ENCODE peak calls at places on chromosome 7, in six cellular contexts. One of them, this sample, is unnamed.

GRCh38 chr7:27175626-27176342 is 1.7 kb upstream of the HOXA10 start:
- DNase-seq in fibroblast of lung: no peak
- DNase-seq in DND-41: no peak
- DNase-seq in A549: no peak
- DNase-seq in PC-3: no peak
- DNase-seq in IMR-90: no peak
- DNase-seq in this sample: no peak

GRCh38 chr7:28700790-28701203 is 257.3 kb downstream of the TRIL start:
- DNase-seq in DND-41: no peak
- DNase-seq in PC-3: no peak
- DNase-seq in IMR-90: peak
- DNase-seq in A549: no peak
- DNase-seq in fibroblast of lung: no peak
- DNase-seq in this sample: no peak

GRCh38 chr7:36232971-36233550 is 80.0 kb downstream of the EEPD1 start:
- DNase-seq in PC-3: peak
- DNase-seq in A549: no peak
- DNase-seq in IMR-90: peak
- DNase-seq in fibroblast of lung: no peak
- DNase-seq in DND-41: no peak
- DNase-seq in this sample: no peak

GRCh38 chr7:151238924-151239836 is 6.9 kb downstream of the CHPF2 start:
- DNase-seq in PC-3: no peak
- DNase-seq in IMR-90: no peak
- DNase-seq in fibroblast of lung: no peak
- DNase-seq in A549: no peak
- DNase-seq in DND-41: no peak
- DNase-seq in this sample: peak

GRCh38 chr7:82444220-82445049 is 858 bp upstream of the CACNA2D1 start:
- DNase-seq in PC-3: peak
- DNase-seq in fibroblast of lung: no peak
- DNase-seq in DND-41: no peak
- DNase-seq in A549: peak
- DNase-seq in IMR-90: no peak
- DNase-seq in this sample: no peak

GRCh38 chr7:53094827-53095226 is 59.4 kb downstream of the POM121L12 start:
- DNase-seq in IMR-90: no peak
- DNase-seq in A549: no peak
- DNase-seq in PC-3: no peak
- DNase-seq in fibroblast of lung: no peak
- DNase-seq in DND-41: no peak
- DNase-seq in this sample: no peak

GRCh38 chr7:99030145-99030856 is 113.6 kb downstream of the SMURF1 start:
- DNase-seq in fibroblast of lung: no peak
- DNase-seq in PC-3: peak
- DNase-seq in A549: no peak
- DNase-seq in IMR-90: no peak
- DNase-seq in DND-41: no peak
- DNase-seq in this sample: no peak

GRCh38 chr7:64888561-64888900 is 14.5 kb upstream of the ZNF273 start:
- DNase-seq in DND-41: no peak
- DNase-seq in fibroblast of lung: peak
- DNase-seq in PC-3: no peak
- DNase-seq in A549: no peak
- DNase-seq in IMR-90: no peak
- DNase-seq in this sample: no peak

GRCh38 chr7:77651544-77652162 is 44.6 kb upstream of the RSBN1L start:
- DNase-seq in A549: peak
- DNase-seq in IMR-90: peak
- DNase-seq in DND-41: peak
- DNase-seq in fibroblast of lung: peak
- DNase-seq in PC-3: peak
- DNase-seq in this sample: peak

GRCh38 chr7:97971990-97972943 is 17.7 kb downstream of the OCM2 start:
- DNase-seq in IMR-90: peak
- DNase-seq in A549: peak
- DNase-seq in DND-41: peak
- DNase-seq in PC-3: peak
- DNase-seq in fibroblast of lung: peak
- DNase-seq in this sample: peak

GRCh38 chr7:28383949-28384348 is 28.4 kb upstream of the CREB5 start:
- DNase-seq in PC-3: no peak
- DNase-seq in DND-41: no peak
- DNase-seq in IMR-90: no peak
- DNase-seq in fibroblast of lung: no peak
- DNase-seq in A549: no peak
- DNase-seq in this sample: no peak

GRCh38 chr7:46245587-46246111 is 324.6 kb upstream of the IGFBP3 start:
- DNase-seq in fibroblast of lung: no peak
- DNase-seq in DND-41: no peak
- DNase-seq in IMR-90: no peak
- DNase-seq in PC-3: no peak
- DNase-seq in A549: no peak
- DNase-seq in this sample: no peak

GRCh38 chr7:120950026-120950538 is 495 bp upstream of the ING3 start:
- DNase-seq in PC-3: no peak
- DNase-seq in DND-41: no peak
- DNase-seq in IMR-90: no peak
- DNase-seq in fibroblast of lung: no peak
- DNase-seq in A549: no peak
- DNase-seq in this sample: peak
- TF ChIP-seq CTCF in PC-3: no peak
- TF ChIP-seq CTCF in DND-41: no peak
- TF ChIP-seq CTCF in IMR-90: no peak
- TF ChIP-seq CTCF in fibroblast of lung: no peak
- TF ChIP-seq CTCF in A549: no peak
- TF ChIP-seq CTCF in this sample: no peak

GRCh38 chr7:85719981-85720963 is 533.4 kb upstream of the SEMA3D start:
- DNase-seq in fibroblast of lung: peak
- DNase-seq in A549: peak
- DNase-seq in IMR-90: peak
- DNase-seq in PC-3: peak
- DNase-seq in DND-41: no peak
- DNase-seq in this sample: no peak
- H3K4me2 ChIP-seq in fibroblast of lung: no peak
- H3K4me2 ChIP-seq in A549: peak
- H3K4me2 ChIP-seq in IMR-90: no peak
- H3K4me2 ChIP-seq in PC-3: peak
- H3K4me2 ChIP-seq in DND-41: no peak
- H3K4me2 ChIP-seq in this sample: no peak

DNA sequence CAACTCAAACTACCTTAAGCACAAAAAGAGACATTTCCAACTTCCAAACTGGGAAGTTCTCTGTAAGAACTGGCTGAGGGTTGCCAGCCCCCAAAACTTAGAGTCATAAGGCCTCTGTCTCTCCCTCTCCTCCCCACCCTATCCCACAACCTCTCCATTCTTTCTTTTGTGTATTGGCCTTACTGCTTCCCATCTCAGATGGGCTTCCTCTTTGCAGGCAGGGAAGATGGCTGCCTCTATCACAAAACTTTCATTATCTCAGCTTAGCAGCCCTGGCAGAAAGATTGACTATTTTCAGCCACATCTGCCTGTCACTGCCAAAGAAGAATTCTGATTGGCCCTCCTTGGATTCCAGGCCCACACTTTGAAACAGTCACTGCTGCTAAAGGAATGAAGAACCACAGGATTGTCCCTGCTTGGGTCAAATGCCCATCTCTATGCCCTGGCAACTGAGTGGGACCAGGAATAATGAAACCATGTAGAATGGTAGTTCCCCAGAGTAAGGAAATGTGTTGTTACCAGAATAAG is 58.0 kb upstream of the PRKAR2B start:
- DNase-seq in PC-3: no peak
- DNase-seq in DND-41: no peak
- DNase-seq in fibroblast of lung: no peak
- DNase-seq in IMR-90: no peak
- DNase-seq in A549: no peak
- DNase-seq in this sample: no peak
- TF ChIP-seq CTCF in PC-3: no peak
- TF ChIP-seq CTCF in DND-41: no peak
- TF ChIP-seq CTCF in fibroblast of lung: no peak
- TF ChIP-seq CTCF in IMR-90: no peak
- TF ChIP-seq CTCF in A549: no peak
- TF ChIP-seq CTCF in this sample: no peak

GRCh38 chr7:22932896-22933295 is 81.0 kb downstream of the HYCC1 start:
- DNase-seq in A549: no peak
- DNase-seq in fibroblast of lung: no peak
- DNase-seq in PC-3: no peak
- DNase-seq in IMR-90: no peak
- DNase-seq in DND-41: no peak
- DNase-seq in this sample: no peak

GRCh38 chr7:22934023-22934422 is 79.9 kb downstream of the HYCC1 start:
- DNase-seq in PC-3: no peak
- DNase-seq in fibroblast of lung: peak
- DNase-seq in DND-41: no peak
- DNase-seq in A549: no peak
- DNase-seq in IMR-90: no peak
- DNase-seq in this sample: no peak

GRCh38 chr7:22936246-22936645 is 77.7 kb downstream of the HYCC1 start:
- DNase-seq in PC-3: no peak
- DNase-seq in DND-41: no peak
- DNase-seq in A549: no peak
- DNase-seq in IMR-90: no peak
- DNase-seq in fibroblast of lung: no peak
- DNase-seq in this sample: no peak

GRCh38 chr7:22934473-22935065 is 79.4 kb downstream of the HYCC1 start:
- DNase-seq in IMR-90: peak
- DNase-seq in fibroblast of lung: peak
- DNase-seq in DND-41: no peak
- DNase-seq in PC-3: no peak
- DNase-seq in A549: no peak
- DNase-seq in this sample: no peak

DNA sequence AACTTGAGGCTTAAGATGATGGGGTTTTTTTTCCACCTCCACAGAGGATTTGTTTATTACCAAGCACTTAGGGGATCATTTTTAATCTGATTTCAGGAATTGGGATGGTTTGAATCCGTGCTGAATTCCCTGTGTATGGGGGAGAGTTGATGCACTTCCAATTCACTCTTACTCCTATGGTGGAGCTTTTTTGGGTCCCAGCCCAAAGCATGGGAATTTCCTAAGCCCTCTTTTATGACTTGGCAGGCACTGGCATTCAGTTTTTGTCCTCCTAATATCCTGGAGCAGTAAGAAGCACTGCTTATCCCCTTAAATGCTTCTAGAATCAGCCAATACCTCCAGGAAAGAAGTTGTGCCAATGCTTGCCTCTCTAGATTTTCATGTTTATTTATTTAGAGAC is 78.7 kb downstream of the HYCC1 start:
- DNase-seq in PC-3: no peak
- DNase-seq in IMR-90: peak
- DNase-seq in A549: no peak
- DNase-seq in fibroblast of lung: no peak
- DNase-seq in DND-41: no peak
- DNase-seq in this sample: no peak
- H3K4me2 ChIP-seq in PC-3: no peak
- H3K4me2 ChIP-seq in IMR-90: no peak
- H3K4me2 ChIP-seq in A549: no peak
- H3K4me2 ChIP-seq in fibroblast of lung: no peak
- H3K4me2 ChIP-seq in DND-41: no peak
- H3K4me2 ChIP-seq in this sample: no peak

DNA sequence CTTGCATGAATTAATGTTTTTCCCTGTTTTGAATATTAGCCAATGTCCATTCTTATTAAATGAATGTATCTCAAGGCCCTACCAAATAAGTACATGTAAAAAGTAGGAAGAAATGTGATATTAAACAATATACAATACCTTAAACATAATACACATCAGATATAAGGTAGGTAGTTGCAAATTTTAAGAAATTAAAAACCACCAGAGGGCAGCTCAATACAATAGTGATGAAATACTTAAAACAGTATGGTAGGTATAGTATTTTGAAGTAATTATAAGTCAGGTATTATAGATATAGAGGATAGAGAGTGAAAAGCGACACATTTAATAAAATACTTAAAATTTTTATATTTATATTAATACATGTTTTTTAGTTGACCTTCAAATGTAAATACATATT is 43.6 kb upstream of the CDK14 start:
- DNase-seq in PC-3: peak
- DNase-seq in A549: no peak
- DNase-seq in DND-41: no peak
- DNase-seq in fibroblast of lung: peak
- DNase-seq in IMR-90: peak
- DNase-seq in this sample: peak
- TF ChIP-seq CTCF in PC-3: peak
- TF ChIP-seq CTCF in A549: no peak
- TF ChIP-seq CTCF in DND-41: no peak
- TF ChIP-seq CTCF in fibroblast of lung: no peak
- TF ChIP-seq CTCF in IMR-90: peak
- TF ChIP-seq CTCF in this sample: peak

GRCh38 chr7:54813398-54813797 is 54.4 kb upstream of the SEC61G start:
- DNase-seq in IMR-90: no peak
- DNase-seq in A549: no peak
- DNase-seq in PC-3: no peak
- DNase-seq in fibroblast of lung: no peak
- DNase-seq in DND-41: no peak
- DNase-seq in this sample: no peak
- H3K4me2 ChIP-seq in IMR-90: no peak
- H3K4me2 ChIP-seq in A549: peak
- H3K4me2 ChIP-seq in PC-3: no peak
- H3K4me2 ChIP-seq in fibroblast of lung: no peak
- H3K4me2 ChIP-seq in DND-41: no peak
- H3K4me2 ChIP-seq in this sample: no peak

DNA sequence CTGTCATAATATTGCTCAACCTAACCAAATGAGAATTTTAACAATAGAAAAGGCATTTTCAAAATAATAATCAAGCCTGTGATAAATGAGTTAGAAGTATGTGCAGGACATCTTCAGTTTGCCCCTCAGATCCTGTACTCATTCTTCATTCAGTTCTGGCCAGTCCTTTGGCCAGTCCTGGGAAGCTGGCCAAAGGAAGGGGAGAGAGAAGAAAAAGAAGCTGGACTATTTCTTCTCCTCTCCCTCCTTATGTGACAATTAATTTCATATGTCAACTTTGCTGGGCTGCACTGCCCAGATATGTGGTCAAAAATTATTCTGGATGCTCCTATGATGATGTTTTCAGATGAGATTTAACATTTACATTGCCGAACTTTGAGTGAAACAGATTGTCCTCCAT is 31.6 kb upstream of the ITGB8 start:
- DNase-seq in A549: no peak
- DNase-seq in IMR-90: no peak
- DNase-seq in DND-41: no peak
- DNase-seq in fibroblast of lung: no peak
- DNase-seq in PC-3: no peak
- DNase-seq in this sample: no peak
- TF ChIP-seq CTCF in A549: no peak
- TF ChIP-seq CTCF in IMR-90: no peak
- TF ChIP-seq CTCF in DND-41: no peak
- TF ChIP-seq CTCF in fibroblast of lung: no peak
- TF ChIP-seq CTCF in PC-3: no peak
- TF ChIP-seq CTCF in this sample: no peak

GRCh38 chr7:42167206-42167913 is 69.6 kb downstream of the GLI3 start:
- DNase-seq in PC-3: peak
- DNase-seq in fibroblast of lung: no peak
- DNase-seq in A549: peak
- DNase-seq in IMR-90: peak
- DNase-seq in DND-41: no peak
- DNase-seq in this sample: no peak
- H3K4me2 ChIP-seq in PC-3: peak
- H3K4me2 ChIP-seq in fibroblast of lung: no peak
- H3K4me2 ChIP-seq in A549: peak
- H3K4me2 ChIP-seq in IMR-90: no peak
- H3K4me2 ChIP-seq in DND-41: no peak
- H3K4me2 ChIP-seq in this sample: no peak